ENCODE peak calls at places on chromosomes 2 and 18, in five cellular contexts. One of them, this sample, is unnamed.

GRCh38 chr2:230956827-230957755 is 32.0 kb upstream of the GPR55 start:
- DNase-seq in activated T-cell treated with anti-CD3 and anti-CD28 coated beads for 1 hour: no peak
- DNase-seq in glomerular endothelial cell: no peak
- DNase-seq in CD8-positive, alpha-beta memory T cell: peak; percentile 20
- DNase-seq in WERI-Rb-1: no peak
- DNase-seq in this sample: no peak

GRCh38 chr2:133484106-133484505 is 84.2 kb downstream of the NCKAP5 start:
- DNase-seq in activated T-cell treated with anti-CD3 and anti-CD28 coated beads for 1 hour: no peak
- DNase-seq in glomerular endothelial cell: no peak
- DNase-seq in CD8-positive, alpha-beta memory T cell: no peak
- DNase-seq in WERI-Rb-1: no peak
- DNase-seq in this sample: no peak

GRCh38 chr2:66575625-66576371 is 140.9 kb downstream of the MEIS1 start:
- DNase-seq in activated T-cell treated with anti-CD3 and anti-CD28 coated beads for 1 hour: no peak
- DNase-seq in glomerular endothelial cell: no peak
- DNase-seq in CD8-positive, alpha-beta memory T cell: no peak
- DNase-seq in WERI-Rb-1: peak; percentile 36
- DNase-seq in this sample: peak; percentile 52

GRCh38 chr2:128661289-128661688 is 342.6 kb upstream of the HS6ST1 start:
- DNase-seq in activated T-cell treated with anti-CD3 and anti-CD28 coated beads for 1 hour: no peak
- DNase-seq in glomerular endothelial cell: no peak
- DNase-seq in CD8-positive, alpha-beta memory T cell: no peak
- DNase-seq in WERI-Rb-1: no peak
- DNase-seq in this sample: no peak

GRCh38 chr18:58584219-58585127 is 44.4 kb downstream of the ALPK2 start:
- DNase-seq in activated T-cell treated with anti-CD3 and anti-CD28 coated beads for 1 hour: no peak
- DNase-seq in glomerular endothelial cell: no peak
- DNase-seq in CD8-positive, alpha-beta memory T cell: no peak
- DNase-seq in WERI-Rb-1: no peak
- DNase-seq in this sample: no peak

GRCh38 chr2:71607490-71607889 is 154.1 kb downstream of the DYSF start:
- DNase-seq in activated T-cell treated with anti-CD3 and anti-CD28 coated beads for 1 hour: no peak
- DNase-seq in glomerular endothelial cell: no peak
- DNase-seq in CD8-positive, alpha-beta memory T cell: no peak
- DNase-seq in WERI-Rb-1: peak; percentile 3
- DNase-seq in this sample: no peak

GRCh38 chr2:69683170-69683971 is 39.8 kb upstream of the AAK1 start:
- DNase-seq in activated T-cell treated with anti-CD3 and anti-CD28 coated beads for 1 hour: no peak
- DNase-seq in glomerular endothelial cell: peak; percentile 96
- DNase-seq in CD8-positive, alpha-beta memory T cell: no peak
- DNase-seq in WERI-Rb-1: no peak
- DNase-seq in this sample: no peak

GRCh38 chr2:127953849-127954248 is 68.1 kb upstream of the AMMECR1L start:
- DNase-seq in activated T-cell treated with anti-CD3 and anti-CD28 coated beads for 1 hour: no peak
- DNase-seq in glomerular endothelial cell: no peak
- DNase-seq in CD8-positive, alpha-beta memory T cell: no peak
- DNase-seq in WERI-Rb-1: no peak
- DNase-seq in this sample: no peak

GRCh38 chr18:38747153-38747552 is 1181.6 kb upstream of the CELF4 start:
- DNase-seq in activated T-cell treated with anti-CD3 and anti-CD28 coated beads for 1 hour: no peak
- DNase-seq in glomerular endothelial cell: no peak
- DNase-seq in CD8-positive, alpha-beta memory T cell: no peak
- DNase-seq in WERI-Rb-1: no peak
- DNase-seq in this sample: no peak

GRCh38 chr2:120433816-120434290 is 87.9 kb downstream of the INHBB start:
- DNase-seq in activated T-cell treated with anti-CD3 and anti-CD28 coated beads for 1 hour: no peak
- DNase-seq in glomerular endothelial cell: no peak
- DNase-seq in CD8-positive, alpha-beta memory T cell: no peak
- DNase-seq in WERI-Rb-1: no peak
- DNase-seq in this sample: no peak

GRCh38 chr2:8581048-8581561 is 100.8 kb upstream of the ID2 start:
- DNase-seq in activated T-cell treated with anti-CD3 and anti-CD28 coated beads for 1 hour: no peak
- DNase-seq in glomerular endothelial cell: no peak
- DNase-seq in CD8-positive, alpha-beta memory T cell: no peak
- DNase-seq in WERI-Rb-1: no peak
- DNase-seq in this sample: no peak

GRCh38 chr18:10049721-10050120 is 135.9 kb downstream of the VAPA start:
- DNase-seq in activated T-cell treated with anti-CD3 and anti-CD28 coated beads for 1 hour: no peak
- DNase-seq in glomerular endothelial cell: no peak
- DNase-seq in CD8-positive, alpha-beta memory T cell: no peak
- DNase-seq in WERI-Rb-1: no peak
- DNase-seq in this sample: no peak

GRCh38 chr2:241035142-241035817 is 36.9 kb downstream of the SNED1 start:
- DNase-seq in activated T-cell treated with anti-CD3 and anti-CD28 coated beads for 1 hour: peak; percentile 27
- DNase-seq in glomerular endothelial cell: no peak
- DNase-seq in CD8-positive, alpha-beta memory T cell: peak; percentile 50
- DNase-seq in WERI-Rb-1: no peak
- DNase-seq in this sample: no peak

GRCh38 chr2:121489944-121490585 is 40.6 kb upstream of the RNU4ATAC start:
- DNase-seq in activated T-cell treated with anti-CD3 and anti-CD28 coated beads for 1 hour: no peak
- DNase-seq in glomerular endothelial cell: no peak
- DNase-seq in CD8-positive, alpha-beta memory T cell: no peak
- DNase-seq in WERI-Rb-1: no peak
- DNase-seq in this sample: no peak

GRCh38 chr2:128433911-128434550 is 115.4 kb upstream of the HS6ST1 start:
- DNase-seq in activated T-cell treated with anti-CD3 and anti-CD28 coated beads for 1 hour: no peak
- DNase-seq in glomerular endothelial cell: no peak
- DNase-seq in CD8-positive, alpha-beta memory T cell: no peak
- DNase-seq in WERI-Rb-1: peak; percentile 3
- DNase-seq in this sample: no peak

GRCh38 chr2:237931205-237931721 is 35.6 kb upstream of the UBE2F start:
- DNase-seq in activated T-cell treated with anti-CD3 and anti-CD28 coated beads for 1 hour: no peak
- DNase-seq in glomerular endothelial cell: no peak
- DNase-seq in CD8-positive, alpha-beta memory T cell: no peak
- DNase-seq in WERI-Rb-1: no peak
- DNase-seq in this sample: no peak

GRCh38 chr2:153222231-153223165 is 256.1 kb downstream of the RPRM start:
- DNase-seq in activated T-cell treated with anti-CD3 and anti-CD28 coated beads for 1 hour: no peak
- DNase-seq in glomerular endothelial cell: no peak
- DNase-seq in CD8-positive, alpha-beta memory T cell: no peak
- DNase-seq in WERI-Rb-1: no peak
- DNase-seq in this sample: no peak

GRCh38 chr2:186882511-186883071 is 33.6 kb upstream of the ZSWIM2 start:
- DNase-seq in activated T-cell treated with anti-CD3 and anti-CD28 coated beads for 1 hour: no peak
- DNase-seq in glomerular endothelial cell: no peak
- DNase-seq in CD8-positive, alpha-beta memory T cell: no peak
- DNase-seq in WERI-Rb-1: no peak
- DNase-seq in this sample: no peak

GRCh38 chr2:241507430-241508239 is 749 bp downstream of the STK25 start:
- DNase-seq in activated T-cell treated with anti-CD3 and anti-CD28 coated beads for 1 hour: peak; percentile 13
- DNase-seq in glomerular endothelial cell: no peak
- DNase-seq in CD8-positive, alpha-beta memory T cell: peak; percentile 13
- DNase-seq in WERI-Rb-1: peak; percentile 67
- DNase-seq in this sample: peak; percentile 66

GRCh38 chr18:68507781-68508180 is 207.1 kb downstream of the TMX3 start:
- DNase-seq in activated T-cell treated with anti-CD3 and anti-CD28 coated beads for 1 hour: no peak
- DNase-seq in glomerular endothelial cell: no peak
- DNase-seq in CD8-positive, alpha-beta memory T cell: no peak
- DNase-seq in WERI-Rb-1: no peak
- DNase-seq in this sample: no peak

GRCh38 chr2:21451418-21451817 is 327.6 kb downstream of the TDRD15 start:
- DNase-seq in activated T-cell treated with anti-CD3 and anti-CD28 coated beads for 1 hour: no peak
- DNase-seq in glomerular endothelial cell: no peak
- DNase-seq in CD8-positive, alpha-beta memory T cell: no peak
- DNase-seq in WERI-Rb-1: no peak
- DNase-seq in this sample: no peak

GRCh38 chr2:101993772-101994171 is 2.0 kb downstream of the IL1R2 start:
- DNase-seq in activated T-cell treated with anti-CD3 and anti-CD28 coated beads for 1 hour: no peak
- DNase-seq in glomerular endothelial cell: no peak
- DNase-seq in CD8-positive, alpha-beta memory T cell: no peak
- DNase-seq in WERI-Rb-1: no peak
- DNase-seq in this sample: no peak

GRCh38 chr2:75098856-75099255 is 100.5 kb downstream of the TACR1 start:
- DNase-seq in activated T-cell treated with anti-CD3 and anti-CD28 coated beads for 1 hour: no peak
- DNase-seq in glomerular endothelial cell: no peak
- DNase-seq in CD8-positive, alpha-beta memory T cell: no peak
- DNase-seq in WERI-Rb-1: peak; percentile 26
- DNase-seq in this sample: no peak

GRCh38 chr2:236503583-236503982 is 66.0 kb upstream of the ACKR3 start:
- DNase-seq in activated T-cell treated with anti-CD3 and anti-CD28 coated beads for 1 hour: no peak
- DNase-seq in glomerular endothelial cell: no peak
- DNase-seq in CD8-positive, alpha-beta memory T cell: no peak
- DNase-seq in WERI-Rb-1: no peak
- DNase-seq in this sample: no peak

GRCh38 chr2:128062571-128062970 is 28.4 kb upstream of the UGGT1 start:
- DNase-seq in activated T-cell treated with anti-CD3 and anti-CD28 coated beads for 1 hour: no peak
- DNase-seq in glomerular endothelial cell: no peak
- DNase-seq in CD8-positive, alpha-beta memory T cell: no peak
- DNase-seq in WERI-Rb-1: peak; percentile 67
- DNase-seq in this sample: no peak

GRCh38 chr18:9708057-9708881 is at the start of gene RAB31:
- DNase-seq in activated T-cell treated with anti-CD3 and anti-CD28 coated beads for 1 hour: no peak
- DNase-seq in glomerular endothelial cell: no peak
- DNase-seq in CD8-positive, alpha-beta memory T cell: no peak
- DNase-seq in WERI-Rb-1: peak; percentile 51
- DNase-seq in this sample: peak; percentile 25

GRCh38 chr18:58761970-58762780 is 90.9 kb downstream of the MALT1 start:
- DNase-seq in activated T-cell treated with anti-CD3 and anti-CD28 coated beads for 1 hour: no peak
- DNase-seq in glomerular endothelial cell: no peak
- DNase-seq in CD8-positive, alpha-beta memory T cell: no peak
- DNase-seq in WERI-Rb-1: no peak
- DNase-seq in this sample: no peak

GRCh38 chr2:11746807-11747459 is 501 bp downstream of the LPIN1 start:
- DNase-seq in activated T-cell treated with anti-CD3 and anti-CD28 coated beads for 1 hour: no peak
- DNase-seq in glomerular endothelial cell: no peak
- DNase-seq in CD8-positive, alpha-beta memory T cell: no peak
- DNase-seq in WERI-Rb-1: peak; percentile 52
- DNase-seq in this sample: no peak

GRCh38 chr18:73408434-73408833 is 540.6 kb upstream of the NETO1 start:
- DNase-seq in activated T-cell treated with anti-CD3 and anti-CD28 coated beads for 1 hour: no peak
- DNase-seq in glomerular endothelial cell: no peak
- DNase-seq in CD8-positive, alpha-beta memory T cell: no peak
- DNase-seq in WERI-Rb-1: no peak
- DNase-seq in this sample: no peak

GRCh38 chr2:98394595-98395153 is 48.4 kb downstream of the CNGA3 start:
- DNase-seq in activated T-cell treated with anti-CD3 and anti-CD28 coated beads for 1 hour: no peak
- DNase-seq in glomerular endothelial cell: no peak
- DNase-seq in CD8-positive, alpha-beta memory T cell: no peak
- DNase-seq in WERI-Rb-1: no peak
- DNase-seq in this sample: no peak

GRCh38 chr2:56871641-56872040 is 687.9 kb downstream of the CCDC85A start:
- DNase-seq in activated T-cell treated with anti-CD3 and anti-CD28 coated beads for 1 hour: no peak
- DNase-seq in glomerular endothelial cell: no peak
- DNase-seq in CD8-positive, alpha-beta memory T cell: no peak
- DNase-seq in WERI-Rb-1: no peak
- DNase-seq in this sample: no peak

GRCh38 chr2:96146881-96147592 is 1.8 kb upstream of the DUSP2 start:
- DNase-seq in activated T-cell treated with anti-CD3 and anti-CD28 coated beads for 1 hour: no peak
- DNase-seq in glomerular endothelial cell: no peak
- DNase-seq in CD8-positive, alpha-beta memory T cell: peak; percentile 40
- DNase-seq in WERI-Rb-1: no peak
- DNase-seq in this sample: no peak

GRCh38 chr2:26587966-26588365 is 53.2 kb downstream of the CIB4 start:
- DNase-seq in activated T-cell treated with anti-CD3 and anti-CD28 coated beads for 1 hour: no peak
- DNase-seq in glomerular endothelial cell: no peak
- DNase-seq in CD8-positive, alpha-beta memory T cell: no peak
- DNase-seq in WERI-Rb-1: peak; percentile 6
- DNase-seq in this sample: no peak

GRCh38 chr2:158414538-158414937 is 42.0 kb downstream of the CCDC148 start:
- DNase-seq in activated T-cell treated with anti-CD3 and anti-CD28 coated beads for 1 hour: no peak
- DNase-seq in glomerular endothelial cell: no peak
- DNase-seq in CD8-positive, alpha-beta memory T cell: no peak
- DNase-seq in WERI-Rb-1: no peak
- DNase-seq in this sample: no peak

GRCh38 chr2:120803764-120804335 is 68.2 kb downstream of the GLI2 start:
- DNase-seq in activated T-cell treated with anti-CD3 and anti-CD28 coated beads for 1 hour: no peak
- DNase-seq in glomerular endothelial cell: no peak
- DNase-seq in CD8-positive, alpha-beta memory T cell: no peak
- DNase-seq in WERI-Rb-1: no peak
- DNase-seq in this sample: no peak

GRCh38 chr2:141399270-141399669 is 731.5 kb downstream of the LRP1B start:
- DNase-seq in activated T-cell treated with anti-CD3 and anti-CD28 coated beads for 1 hour: no peak
- DNase-seq in glomerular endothelial cell: no peak
- DNase-seq in CD8-positive, alpha-beta memory T cell: no peak
- DNase-seq in WERI-Rb-1: no peak
- DNase-seq in this sample: no peak

GRCh38 chr18:48887294-48887904 is 63.4 kb downstream of the SMAD7 start:
- DNase-seq in activated T-cell treated with anti-CD3 and anti-CD28 coated beads for 1 hour: no peak
- DNase-seq in glomerular endothelial cell: no peak
- DNase-seq in CD8-positive, alpha-beta memory T cell: no peak
- DNase-seq in WERI-Rb-1: peak; percentile 47
- DNase-seq in this sample: no peak